ENCODE peak calls at places on chromosomes 7 and 10, in six cellular contexts. A is ACHN, O is EH, N is NCI-H1092, C is iPS-NIHi11, Z is T-cell. B is an unnamed sample.

GRCh38 chr7:108294595-108294994 is 161.6 kb downstream of the NRCAM start:
- DNase-seq in A (no peak), O (peak), N (no peak), C (no peak), Z (no peak), B (no peak)

GRCh38 chr10:111113238-111113960 is 36.6 kb downstream of the ADRA2A start:
- DNase-seq in A (no peak), O (no peak), N (no peak), C (no peak), Z (no peak), B (no peak)

GRCh38 chr10:73874267-73875138 is at the start of gene CAMK2G:
- DNase-seq in A (peak), O (peak), N (peak), C (peak), Z (peak), B (peak)

GRCh38 chr7:128831994-128832879 is 2.0 kb downstream of the FLNC start:
- DNase-seq in A (no peak), O (peak), N (no peak), C (peak), Z (no peak), B (peak)

GRCh38 chr10:129528376-129528978 is 61.4 kb downstream of the MGMT start:
- DNase-seq in A (no peak), O (no peak), N (no peak), C (no peak), Z (no peak), B (no peak)

GRCh38 chr10:21534611-21535493 is 820 bp downstream of the MLLT10 start:
- DNase-seq in A (peak), O (peak), N (peak), C (peak), Z (peak), B (peak)

GRCh38 chr7:124152859-124153692 is 120.2 kb upstream of the TMEM229A start:
- DNase-seq in A (peak), O (peak), N (no peak), C (peak), Z (no peak), B (peak)

GRCh38 chr10:7952251-7952650 is 102.2 kb upstream of the GATA3 start:
- DNase-seq in A (no peak), O (no peak), N (no peak), C (no peak), Z (no peak), B (no peak)

GRCh38 chr7:141572175-141572574 is 21.0 kb downstream of the AGK start:
- DNase-seq in A (no peak), O (no peak), N (no peak), C (no peak), Z (no peak), B (no peak)

GRCh38 chr10:71708301-71708703 is 11.3 kb downstream of the C10orf105 start:
- DNase-seq in A (no peak), O (peak), N (peak), C (peak), Z (peak), B (peak)

GRCh38 chr10:93604145-93604544 is 3.1 kb upstream of the RBP4 start:
- DNase-seq in A (no peak), O (no peak), N (no peak), C (no peak), Z (no peak), B (no peak)

GRCh38 chr10:129742742-129743550 is 221.1 kb downstream of the EBF3 start:
- DNase-seq in A (no peak), O (no peak), N (no peak), C (no peak), Z (no peak), B (no peak)

GRCh38 chr7:32761451-32762320 is 129.9 kb downstream of the KBTBD2 start:
- DNase-seq in A (no peak), O (no peak), N (no peak), C (no peak), Z (no peak), B (no peak)

GRCh38 chr7:39504963-39505362 is 61.2 kb upstream of the YAE1 start:
- DNase-seq in A (peak), O (peak), N (no peak), C (no peak), Z (no peak), B (peak)

GRCh38 chr10:63717089-63717715 is 196.0 kb downstream of the REEP3 start:
- DNase-seq in A (peak), O (peak), N (no peak), C (no peak), Z (no peak), B (no peak)

GRCh38 chr7:85135931-85136330 is 50.9 kb downstream of the SEMA3D start:
- DNase-seq in A (no peak), O (peak), N (no peak), C (no peak), Z (no peak), B (no peak)

GRCh38 chr10:51204691-51205090 is 130.4 kb downstream of the PRKG1 start:
- DNase-seq in A (no peak), O (peak), N (no peak), C (no peak), Z (no peak), B (no peak)

GRCh38 chr7:47244692-47245091 is 337.2 kb downstream of the TNS3 start:
- DNase-seq in A (no peak), O (no peak), N (no peak), C (no peak), Z (no peak), B (no peak)

GRCh38 chr7:36474283-36475010 is 84.8 kb downstream of the ANLN start:
- DNase-seq in A (no peak), O (peak), N (no peak), C (no peak), Z (no peak), B (no peak)

GRCh38 chr10:44911081-44911540 is at the start of gene TMEM72:
- DNase-seq in A (peak), O (no peak), N (no peak), C (peak), Z (no peak), B (peak)

GRCh38 chr7:143322646-143323343 is 6.9 kb downstream of the CLCN1 start:
- DNase-seq in A (no peak), O (no peak), N (no peak), C (no peak), Z (no peak), B (peak)

GRCh38 chr10:23120001-23120934 is 24.9 kb downstream of the MSRB2 start:
- DNase-seq in A (no peak), O (no peak), N (no peak), C (no peak), Z (no peak), B (no peak)

GRCh38 chr10:56269181-56269580 is 91.9 kb downstream of the ZWINT start:
- DNase-seq in A (no peak), O (no peak), N (no peak), C (no peak), Z (no peak), B (no peak)

GRCh38 chr7:117811696-117812095 is 61.5 kb downstream of the CTTNBP2 start:
- DNase-seq in A (no peak), O (no peak), N (no peak), C (no peak), Z (no peak), B (no peak)

GRCh38 chr10:103153302-103153759 is 39.7 kb downstream of the NT5C2 start:
- DNase-seq in A (no peak), O (peak), N (no peak), C (peak), Z (no peak), B (no peak)

GRCh38 chr7:99038086-99038855 is 105.6 kb downstream of the SMURF1 start:
- DNase-seq in A (no peak), O (no peak), N (no peak), C (no peak), Z (no peak), B (no peak)

GRCh38 chr10:5666324-5667220 is at the start of gene ASB13:
- DNase-seq in A (peak), O (peak), N (no peak), C (peak), Z (no peak), B (peak)

GRCh38 chr7:42878303-42878702 is 33.6 kb downstream of the C7orf25 start:
- DNase-seq in A (no peak), O (no peak), N (no peak), C (no peak), Z (no peak), B (no peak)

GRCh38 chr10:17386021-17386420 is 68.4 kb downstream of the ST8SIA6 start:
- DNase-seq in A (no peak), O (no peak), N (no peak), C (no peak), Z (no peak), B (no peak)

GRCh38 chr7:28298870-28299484 is 113.3 kb upstream of the CREB5 start:
- DNase-seq in A (peak), O (peak), N (peak), C (peak), Z (no peak), B (peak)

B was measured in hepatocyte.